ENCODE peak calls at places on chromosomes 12 and 14, in eight cellular contexts. F is PC-3, P is K562, X is fibroblast of lung, N is hepatocyte, Y is H9, Q is HepG2, U is SK-N-SH. O is an unnamed sample.

GRCh38 chr12:15629108-15629507 is 160.1 kb downstream of the EPS8 start:
- DNase-seq in P (no peak), Y (no peak), U (no peak), Q (peak; percentile 99), X (peak; percentile 97), F (peak; percentile 90), N (peak; percentile 74), O (no peak)

GRCh38 chr12:104662203-104662602 is 205.5 kb downstream of the CHST11 start:
- DNase-seq in N (no peak), U (no peak), X (peak; percentile 52), Y (no peak), F (peak; percentile 78), P (no peak), Q (no peak), O (no peak)

GRCh38 chr12:3727354-3727753 is 25.6 kb downstream of the CRACR2A start:
- DNase-seq in N (no peak), P (no peak), F (no peak), Y (no peak), Q (no peak), X (no peak), U (no peak), O (no peak)

GRCh38 chr14:69571879-69572633 is 2.6 kb downstream of the CCDC177 start:
- DNase-seq in N (peak; percentile 67), X (peak; percentile 9), P (peak; percentile 50), F (peak; percentile 33), Q (peak; percentile 17), U (peak; percentile 84), Y (peak; percentile 75), O (peak; percentile 6)

GRCh38 chr12:42296503-42297109 is 29.3 kb downstream of the ZCRB1 start:
- DNase-seq in Y (no peak), F (peak; percentile 49), X (no peak), U (no peak), N (no peak), P (peak; percentile 33), Q (peak; percentile 50), O (peak; percentile 61)

GRCh38 chr12:100434177-100434576 is 39.5 kb upstream of the NR1H4 start:
- DNase-seq in P (no peak), X (no peak), Q (no peak), U (no peak), N (no peak), F (no peak), Y (no peak), O (no peak)

GRCh38 chr14:70245026-70245425 is 56.3 kb upstream of the SLC8A3 start:
- DNase-seq in P (no peak), X (no peak), N (no peak), Q (no peak), F (no peak), U (no peak), Y (no peak), O (no peak)

GRCh38 chr14:93045965-93046695 is 69.6 kb downstream of the ITPK1 start:
- DNase-seq in N (peak; percentile 66), Q (no peak), P (peak; percentile 26), F (peak; percentile 53), U (peak; percentile 85), Y (no peak), X (peak; percentile 95), O (no peak)

GRCh38 chr14:70186826-70187483 is 1.8 kb downstream of the SLC8A3 start:
- DNase-seq in P (no peak), X (peak; percentile 1), Q (no peak), Y (peak; percentile 59), N (peak; percentile 63), U (peak; percentile 83), F (no peak), O (no peak)

GRCh38 chr14:68306934-68307758 is 485.7 kb downstream of the ZFP36L1 start:
- DNase-seq in F (peak; percentile 84), U (no peak), P (no peak), Y (no peak), X (peak; percentile 44), N (peak; percentile 35), Q (peak; percentile 48), O (no peak)

GRCh38 chr14:33612184-33612479 is 338.7 kb downstream of the EGLN3 start:
- DNase-seq in Y (no peak), X (no peak), U (no peak), P (no peak), Q (no peak), N (no peak), F (no peak), O (no peak)

GRCh38 chr12:11650697-11651281 is 1.3 kb downstream of the ETV6 start:
- DNase-seq in N (peak; percentile 32), P (no peak), X (peak; percentile 42), Y (no peak), Q (peak; percentile 31), F (peak; percentile 38), U (peak; percentile 37), O (peak; percentile 57)

GRCh38 chr14:38137005-38137404 is 70.7 kb upstream of the SSTR1 start:
- DNase-seq in Q (no peak), Y (no peak), N (no peak), U (no peak), X (no peak), P (no peak), F (no peak), O (no peak)

GRCh38 chr14:99745307-99745951 is 47.8 kb upstream of the EML1 start:
- DNase-seq in Q (no peak), P (no peak), F (no peak), U (no peak), X (peak; percentile 95), N (no peak), Y (no peak), O (no peak)

GRCh38 chr12:131455218-131455506 is 255.7 kb upstream of the SFSWAP start:
- DNase-seq in X (no peak), U (no peak), Y (no peak), N (no peak), P (no peak), F (no peak), Q (no peak), O (no peak)

GRCh38 chr12:131454418-131455217 is 256.3 kb upstream of the SFSWAP start:
- DNase-seq in X (no peak), F (peak; percentile 74), Y (peak; percentile 95), N (peak; percentile 80), U (peak; percentile 90), P (peak; percentile 79), Q (peak; percentile 60), O (peak; percentile 70)

GRCh38 chr12:131455581-131456110 is 255.2 kb upstream of the SFSWAP start:
- DNase-seq in Y (peak; percentile 18), X (no peak), F (no peak), P (no peak), U (no peak), Q (no peak), N (no peak), O (no peak)

GRCh38 chr12:131449027-131449426 is 261.9 kb upstream of the SFSWAP start:
- DNase-seq in Y (no peak), P (no peak), X (no peak), Q (no peak), F (no peak), N (no peak), U (no peak), O (no peak)

GRCh38 chr12:131452444-131452860 is 258.4 kb upstream of the SFSWAP start:
- DNase-seq in P (peak; percentile 22), Q (peak; percentile 15), X (no peak), N (peak; percentile 63), Y (peak; percentile 79), U (no peak), F (peak; percentile 69), O (peak; percentile 33)
- H4K20me1 ChIP-seq in P (no peaks in the 10 kb centered on the region), Q (no peaks in the 10 kb centered on the region), X (no peaks in the 10 kb centered on the region), N (no peaks in the 10 kb centered on the region), Y (no peaks in the 10 kb centered on the region), U (no peaks in the 10 kb centered on the region), F (no peaks in the 10 kb centered on the region), O (no peaks in the 10 kb centered on the region)

GRCh38 chr12:124371366-124371765 is 76.5 kb downstream of the RFLNA start:
- DNase-seq in F (no peak), U (peak; percentile 64), N (no peak), Y (no peak), X (no peak), P (no peak), Q (no peak), O (no peak)

GRCh38 chr12:124370384-124370783 is 75.5 kb downstream of the RFLNA start:
- DNase-seq in Y (no peak), F (no peak), X (no peak), U (peak; percentile 52), N (no peak), Q (no peak), P (no peak), O (no peak)

GRCh38 chr12:124370851-124371250 is 76.0 kb downstream of the RFLNA start:
- DNase-seq in N (no peak), P (no peak), Y (no peak), Q (no peak), U (no peak), F (no peak), X (no peak), O (no peak)

GRCh38 chr12:124372831-124373230 is 77.9 kb downstream of the RFLNA start:
- DNase-seq in F (no peak), X (no peak), U (no peak), P (no peak), N (no peak), Q (no peak), Y (no peak), O (no peak)

DNA sequence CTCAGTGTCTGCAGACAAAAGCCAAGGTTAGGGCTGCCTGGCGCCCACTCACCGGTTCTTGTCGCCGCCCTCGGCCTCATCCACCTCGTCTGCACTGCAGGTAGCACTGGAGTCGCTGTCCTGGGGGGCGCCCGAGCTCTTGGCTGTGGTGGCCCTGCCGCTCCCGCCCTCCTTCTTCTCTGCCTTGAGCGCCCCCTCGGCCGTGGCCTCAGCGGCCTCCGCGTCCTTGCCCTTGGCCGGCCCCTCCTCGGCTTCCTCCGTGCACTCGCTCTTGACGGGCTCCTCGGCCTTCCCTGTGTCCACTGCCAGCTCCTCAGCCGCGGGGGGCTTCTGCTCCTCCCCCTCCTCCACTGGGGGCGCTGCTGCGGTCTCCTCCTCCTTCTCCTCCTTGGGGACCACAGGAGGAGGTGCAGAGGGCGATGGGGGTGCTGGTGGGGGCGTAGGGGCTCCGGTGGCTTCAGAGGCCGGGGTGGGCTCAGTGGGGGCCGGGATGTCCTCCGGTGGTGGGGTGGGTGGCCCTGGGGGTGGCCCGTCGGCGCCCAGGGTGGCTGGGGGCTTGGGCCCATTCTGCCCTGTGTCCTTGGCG is 77.2 kb downstream of the RFLNA start:
- DNase-seq in N (no peak), P (no peak), Y (no peak), F (no peak), U (no peak), X (no peak), Q (no peak), O (no peak)
- H4K20me1 ChIP-seq in N (peaks cover 22% of the 10 kb centered on the region), P (peaks cover 9% of the 10 kb centered on the region), Y (no peaks in the 10 kb centered on the region), F (peaks cover 47% of the 10 kb centered on the region), U (peaks cover 44% of the 10 kb centered on the region), X (no peaks in the 10 kb centered on the region), Q (no peaks in the 10 kb centered on the region), O (no peaks in the 10 kb centered on the region)

GRCh38 chr12:6536894-6537579 is 2.7 kb downstream of the GAPDH start:
- DNase-seq in U (no peak), F (no peak), Y (peak; percentile 40), X (peak; percentile 17), Q (peak; percentile 3), P (no peak), N (no peak), O (peak; percentile 21)
- H4K20me1 ChIP-seq in U (peaks cover 55% of the 10 kb centered on the region), F (peaks cover 42% of the 10 kb centered on the region), Y (peaks cover 2% of the 10 kb centered on the region), X (no peaks in the 10 kb centered on the region), Q (peaks cover 41% of the 10 kb centered on the region), P (peaks cover 38% of the 10 kb centered on the region), N (peaks cover 40% of the 10 kb centered on the region), O (peaks cover 11% of the 10 kb centered on the region)

DNA sequence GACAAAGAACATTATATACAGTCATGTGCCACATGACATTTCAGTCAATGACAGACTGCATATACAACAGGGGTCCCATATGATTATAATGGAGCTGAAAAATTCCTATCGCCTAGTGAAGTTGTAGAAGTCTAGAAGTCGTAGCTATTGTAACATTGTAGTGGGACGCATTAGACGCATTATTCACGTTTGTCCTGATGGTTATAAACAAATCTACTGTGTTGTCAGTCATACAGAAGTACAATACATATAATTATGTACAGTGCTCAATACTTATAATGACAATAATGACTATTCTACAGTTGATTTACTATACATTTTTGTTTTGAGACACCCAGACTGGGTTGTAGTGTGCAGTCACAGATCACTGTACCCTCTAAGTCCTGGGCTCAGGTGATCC is 64.1 kb upstream of the AP4S1 start:
- DNase-seq in Y (no peak), X (no peak), P (no peak), U (no peak), Q (no peak), F (no peak), N (no peak), O (no peak)
- H4K20me1 ChIP-seq in Y (no peaks in the 10 kb centered on the region), X (no peaks in the 10 kb centered on the region), P (peaks cover 1% of the 10 kb centered on the region), U (peaks cover 80% of the 10 kb centered on the region), Q (peaks cover 80% of the 10 kb centered on the region), F (no peaks in the 10 kb centered on the region), N (peaks cover 45% of the 10 kb centered on the region), O (peaks cover 10% of the 10 kb centered on the region)

O was measured in OCI-LY7.